ENCODE peak calls at places on chromosomes 3 and 15, in four cellular contexts. D is NB4, M is neural progenitor cell, C is pancreas. H is an unnamed sample.

GRCh38 chr3:184135149-184135910 is at the start of gene EIF2B5:
- DNase-seq in D (peak), M (peak), C (peak), H (peak)

GRCh38 chr3:14617508-14618023 is 34.0 kb upstream of the CCDC174 start:
- DNase-seq in D (no peak), M (no peak), C (no peak), H (no peak)

GRCh38 chr3:169400874-169401273 is 262.6 kb downstream of the MECOM start:
- DNase-seq in D (no peak), M (no peak), C (no peak), H (no peak)

GRCh38 chr3:193574488-193575072 is 18.4 kb upstream of the OPA1 start:
- DNase-seq in D (no peak), M (no peak), C (no peak), H (no peak)

GRCh38 chr3:71991681-71992080 is 206.7 kb upstream of the PROK2 start:
- DNase-seq in D (no peak), M (no peak), C (no peak), H (no peak)

GRCh38 chr3:151579571-151580270 is 118.9 kb upstream of the IGSF10 start:
- DNase-seq in D (peak), M (no peak), C (no peak), H (peak)

GRCh38 chr15:76204916-76205460 is 106.3 kb downstream of the ETFA start:
- DNase-seq in D (no peak), M (no peak), C (no peak), H (no peak)

GRCh38 chr15:74185949-74186348 is 12.4 kb downstream of the ISLR start:
- DNase-seq in D (no peak), M (no peak), C (no peak), H (no peak)

GRCh38 chr3:8990266-8991215 is 27.3 kb upstream of the RAD18 start:
- DNase-seq in D (no peak), M (peak), C (no peak), H (no peak)

GRCh38 chr15:61621146-61621545 is 392.0 kb upstream of the RORA start:
- DNase-seq in D (peak), M (peak), C (no peak), H (no peak)

GRCh38 chr3:61863579-61863978 is 302.2 kb downstream of the PTPRG start:
- DNase-seq in D (no peak), M (no peak), C (no peak), H (no peak)

GRCh38 chr3:105905328-105905727 is 36.5 kb upstream of the CBLB start:
- DNase-seq in D (no peak), M (no peak), C (no peak), H (no peak)

GRCh38 chr15:20340931-20341661 is 200.5 kb downstream of the GOLGA6L6 start:
- DNase-seq in D (peak), M (peak), C (peak), H (no peak)

GRCh38 chr3:48187579-48188265 is 495 bp downstream of the CDC25A start:
- DNase-seq in D (no peak), M (no peak), C (no peak), H (no peak)

GRCh38 chr3:28241221-28242160 is at the start of gene CMC1:
- DNase-seq in D (peak), M (peak), C (peak), H (peak)

GRCh38 chr3:119294402-119294888 is 262 bp downstream of the ARHGAP31 start:
- DNase-seq in D (peak), M (peak), C (peak), H (no peak)

GRCh38 chr3:13498354-13499060 is 18.4 kb downstream of the HDAC11 start:
- DNase-seq in D (no peak), M (no peak), C (no peak), H (no peak)

GRCh38 chr15:42094512-42094963 is at the start of gene PLA2G4D:
- DNase-seq in D (no peak), M (no peak), C (no peak), H (no peak)

GRCh38 chr3:129230311-129231019 is 18.9 kb upstream of the COPG1 start:
- DNase-seq in D (peak), M (no peak), C (no peak), H (peak)

GRCh38 chr3:49668861-49669260 is 5.3 kb upstream of the APEH start:
- DNase-seq in D (no peak), M (no peak), C (no peak), H (no peak)

GRCh38 chr3:128551872-128552271 is 58.9 kb upstream of the GATA2 start:
- DNase-seq in D (no peak), M (no peak), C (no peak), H (no peak)

GRCh38 chr15:36757189-36757814 is 177.9 kb downstream of the CDIN1 start:
- DNase-seq in D (peak), M (no peak), C (no peak), H (peak)

GRCh38 chr3:188286087-188286513 is 132.1 kb downstream of the LPP start:
- DNase-seq in D (no peak), M (no peak), C (peak), H (no peak)

GRCh38 chr15:98151098-98151497 is 190.6 kb downstream of the ARRDC4 start:
- DNase-seq in D (no peak), M (no peak), C (no peak), H (no peak)

GRCh38 chr3:86969500-86970189 is 21.3 kb downstream of the VGLL3 start:
- DNase-seq in D (peak), M (peak), C (no peak), H (peak)

GRCh38 chr3:11567516-11568467 is 75.9 kb downstream of the VGLL4 start:
- DNase-seq in D (no peak), M (no peak), C (no peak), H (no peak)

GRCh38 chr3:42667523-42668402 is 14.3 kb downstream of the ZBTB47 start:
- DNase-seq in D (no peak), M (no peak), C (no peak), H (no peak)

GRCh38 chr3:16768956-16769355 is 115.8 kb upstream of the PLCL2 start:
- DNase-seq in D (no peak), M (peak), C (no peak), H (no peak)

GRCh38 chr3:61725851-61726333 is 164.5 kb downstream of the PTPRG start:
- DNase-seq in D (no peak), M (peak), C (no peak), H (no peak)

GRCh38 chr15:88021601-88022000 is 234.9 kb downstream of the NTRK3 start:
- DNase-seq in D (no peak), M (no peak), C (no peak), H (no peak)

GRCh38 chr3:150410311-150411105 is 2.4 kb downstream of the TSC22D2 start:
- DNase-seq in D (peak), M (peak), C (peak), H (peak)

GRCh38 chr3:8840556-8840955 is 71.1 kb upstream of the OXTR start:
- DNase-seq in D (no peak), M (no peak), C (no peak), H (no peak)

GRCh38 chr15:43253431-43254403 is 13.0 kb downstream of the TGM5 start:
- DNase-seq in D (no peak), M (no peak), C (no peak), H (peak)

GRCh38 chr3:58628823-58629562 is 37.6 kb downstream of the FAM3D start:
- DNase-seq in D (no peak), M (no peak), C (peak), H (no peak)

GRCh38 chr3:181699171-181699903 is 12.4 kb upstream of the SOX2 start:
- DNase-seq in D (no peak), M (peak), C (no peak), H (no peak)

GRCh38 chr3:126616931-126617330 is 38.0 kb downstream of the TXNRD3 start:
- DNase-seq in D (no peak), M (no peak), C (no peak), H (no peak)

GRCh38 chr15:40069178-40070165 is 30.5 kb upstream of the SRP14 start:
- DNase-seq in D (peak), M (peak), C (peak), H (peak)

GRCh38 chr3:76869726-76870414 is 170.0 kb upstream of the ROBO2 start:
- DNase-seq in D (no peak), M (no peak), C (no peak), H (no peak)

GRCh38 chr15:91942676-91943417 is 89.3 kb downstream of the SLCO3A1 start:
- DNase-seq in D (peak), M (no peak), C (peak), H (peak)
- H3K4me3 ChIP-seq in D (peak), M (no peak), C (no peak), H (peak)

GRCh38 chr3:25156526-25157075 is 271.5 kb upstream of the RARB start:
- DNase-seq in D (no peak), M (peak), C (no peak), H (no peak)
- H3K4me3 ChIP-seq in D (no peak), M (peak), C (no peak), H (no peak)

GRCh38 chr3:111913163-111913763 is 54.2 kb downstream of the PHLDB2 start:
- DNase-seq in D (no peak), M (no peak), C (no peak), H (no peak)
- H3K4me3 ChIP-seq in D (no peak), M (no peak), C (no peak), H (no peak)

GRCh38 chr3:32818431-32819085 is 761 bp downstream of the TRIM71 start:
- DNase-seq in D (peak), M (peak), C (no peak), H (no peak)

GRCh38 chr3:32820971-32821685 is 3.3 kb downstream of the TRIM71 start:
- DNase-seq in D (no peak), M (peak), C (no peak), H (no peak)

GRCh38 chr3:32819086-32819450 is 1.3 kb downstream of the TRIM71 start:
- DNase-seq in D (no peak), M (no peak), C (no peak), H (no peak)

GRCh38 chr3:32820430-32820829 is 2.6 kb downstream of the TRIM71 start:
- DNase-seq in D (no peak), M (no peak), C (no peak), H (no peak)

GRCh38 chr3:32819581-32820348 is 2.0 kb downstream of the TRIM71 start:
- DNase-seq in D (no peak), M (peak), C (no peak), H (no peak)
- H3K4me3 ChIP-seq in D (peak), M (peak), C (no peak), H (no peak)

GRCh38 chr3:79018671-79019136 is 749.1 kb downstream of the ROBO1 start:
- DNase-seq in D (no peak), M (peak), C (peak), H (peak)
- H3K4me3 ChIP-seq in D (no peak), M (peak), C (peak), H (no peak)

DNA sequence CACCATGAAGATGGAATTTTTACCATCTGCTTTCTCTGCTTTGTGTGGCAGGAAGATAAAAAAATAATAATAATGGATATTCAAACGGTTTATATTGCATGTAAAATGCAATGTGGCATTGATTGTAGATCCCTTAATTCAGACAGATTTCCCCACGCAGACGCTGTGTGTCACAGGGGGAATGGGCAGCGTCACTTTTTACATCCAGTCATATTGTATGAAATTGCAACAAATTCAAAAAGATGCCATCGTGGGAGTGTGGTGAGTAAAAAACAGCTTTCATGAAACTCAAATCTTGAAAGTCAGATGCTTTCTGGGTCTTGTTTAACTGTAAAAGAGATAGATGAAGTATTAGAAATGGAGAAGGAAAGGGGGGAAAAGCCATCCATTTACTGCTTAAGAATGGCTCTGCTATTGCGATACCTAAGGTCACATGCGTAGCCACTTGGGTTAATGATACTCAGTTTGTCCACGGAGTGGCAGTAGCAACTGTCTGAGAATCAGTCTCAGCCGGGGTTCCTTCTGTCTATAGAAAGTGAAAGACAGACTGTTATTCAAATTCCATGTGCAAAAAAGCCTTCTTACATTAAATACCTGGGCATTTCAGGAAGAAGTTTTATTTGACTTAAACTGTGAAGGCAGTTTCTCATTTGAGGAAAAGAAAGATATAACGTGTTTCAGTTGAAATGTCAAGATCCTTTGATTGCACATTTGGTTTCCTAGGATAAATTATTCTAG is 28.5 kb downstream of the BTD start:
- DNase-seq in D (peak), M (peak), C (peak), H (peak)
- H3K4me3 ChIP-seq in D (no peak), M (no peak), C (peak), H (no peak)

DNA sequence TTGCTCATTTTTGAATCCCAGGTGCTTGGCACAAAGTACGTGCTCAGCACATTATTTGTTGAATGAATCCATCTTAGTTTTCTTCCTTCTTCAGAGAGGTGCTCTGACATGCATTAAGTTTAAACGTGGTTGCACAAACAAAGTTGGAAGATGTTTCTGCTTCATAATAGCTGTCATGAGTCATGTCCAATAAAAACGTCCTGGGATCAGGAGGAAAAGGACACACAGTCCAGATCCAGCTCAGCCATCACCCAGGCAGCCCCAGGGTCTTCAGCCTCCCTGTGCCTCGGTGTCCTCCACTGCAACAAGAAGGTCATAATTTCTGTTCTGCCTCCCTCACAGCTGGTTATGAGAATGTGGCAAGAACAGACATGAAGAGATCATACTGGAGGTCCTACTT is 55.4 kb downstream of the CCNL1 start:
- DNase-seq in D (no peak), M (no peak), C (no peak), H (no peak)
- H3K4me3 ChIP-seq in D (no peak), M (no peak), C (no peak), H (no peak)

DNA sequence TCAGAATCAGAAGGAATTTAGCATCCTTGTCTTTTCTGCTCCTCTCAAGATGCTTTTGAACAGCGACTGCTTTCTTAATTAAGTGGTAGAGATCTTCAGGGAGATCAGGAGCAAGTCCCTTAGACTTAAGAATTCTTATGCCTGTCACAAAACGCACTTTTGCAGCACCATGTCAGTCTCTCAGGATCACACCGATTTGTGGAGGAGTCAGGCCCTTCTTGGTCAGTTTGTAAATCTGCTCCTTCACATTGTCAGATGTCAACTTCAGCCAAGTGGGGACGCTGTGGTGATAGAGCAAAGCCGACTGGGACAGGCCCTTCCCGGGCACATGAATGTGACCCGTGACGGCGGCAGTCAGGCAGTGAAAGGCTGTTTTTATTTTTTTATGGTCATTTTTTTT is 35.7 kb upstream of the MYZAP start:
- DNase-seq in D (no peak), M (no peak), C (no peak), H (no peak)
- H3K4me3 ChIP-seq in D (no peak), M (no peak), C (no peak), H (no peak)

GRCh38 chr3:125353659-125354058 is 21.5 kb downstream of the ZNF148 start:
- DNase-seq in D (no peak), M (no peak), C (no peak), H (no peak)
- H3K4me3 ChIP-seq in D (no peak), M (no peak), C (no peak), H (no peak)

GRCh38 chr3:111676177-111677021 is 81.3 kb upstream of the ZBED2 start:
- DNase-seq in D (no peak), M (no peak), C (no peak), H (no peak)
- H3K4me3 ChIP-seq in D (no peak), M (peak), C (no peak), H (no peak)

H was measured in HL-60.